ENCODE peak calls at places on chromosomes 7 and 10, in six cellular contexts. N, U, A, G, D and W are unnamed samples. For H3K36me3, the result is how much of the 10 kb centered on the place peaks cover.

GRCh38 chr7:74097937-74098614 is 14.5 kb downstream of the LIMK1 start:
- DNase-seq in N (no peak), U (no peak), A (peak), G (no peak), D (no peak), W (no peak)

GRCh38 chr7:48636391-48637015 is 287.8 kb upstream of the CDC14C start:
- DNase-seq in N (no peak), U (no peak), A (no peak), G (no peak), D (no peak), W (no peak)

GRCh38 chr7:192701-193536 is 548 bp downstream of the FAM20C start:
- DNase-seq in N (no peak), U (no peak), A (peak), G (no peak), D (no peak), W (no peak)

GRCh38 chr7:30829476-30829875 is 58.3 kb downstream of the MINDY4 start:
- DNase-seq in N (no peak), U (no peak), A (no peak), G (no peak), D (no peak), W (no peak)

GRCh38 chr10:8036521-8037198 is 17.8 kb upstream of the GATA3 start:
- DNase-seq in N (no peak), U (no peak), A (no peak), G (no peak), D (no peak), W (no peak)

GRCh38 chr10:30027057-30028005 is 32.1 kb downstream of the JCAD start:
- DNase-seq in N (peak), U (peak), A (no peak), G (no peak), D (peak), W (peak)

GRCh38 chr7:30984359-30985107 is 20.8 kb downstream of the GHRHR start:
- DNase-seq in N (peak), U (peak), A (no peak), G (no peak), D (no peak), W (no peak)

GRCh38 chr10:77409697-77410471 is 227.7 kb downstream of the KCNMA1 start:
- DNase-seq in N (no peak), U (no peak), A (no peak), G (no peak), D (no peak), W (no peak)

GRCh38 chr7:149772821-149773425 is 465 bp downstream of the ZNF467 start:
- DNase-seq in N (no peak), U (no peak), A (no peak), G (no peak), D (peak), W (no peak)

GRCh38 chr7:110484316-110484715 is 606.6 kb upstream of the LRRN3 start:
- DNase-seq in N (no peak), U (no peak), A (no peak), G (no peak), D (no peak), W (no peak)

GRCh38 chr7:106772655-106773108 is 92.4 kb upstream of the PIK3CG start:
- DNase-seq in N (peak), U (no peak), A (no peak), G (no peak), D (no peak), W (no peak)

GRCh38 chr10:73819513-73820093 is 8.2 kb upstream of the NDST2 start:
- DNase-seq in N (no peak), U (no peak), A (no peak), G (no peak), D (no peak), W (no peak)

GRCh38 chr7:94094298-94094697 is 90.1 kb upstream of the BET1 start:
- DNase-seq in N (no peak), U (no peak), A (no peak), G (no peak), D (no peak), W (no peak)

GRCh38 chr7:138768251-138768650 is 29.5 kb upstream of the TMEM213 start:
- DNase-seq in N (no peak), U (no peak), A (no peak), G (no peak), D (no peak), W (no peak)

GRCh38 chr7:142482899-142483658 is 225.2 kb upstream of the PRSS58 start:
- DNase-seq in N (peak), U (no peak), A (peak), G (peak), D (peak), W (no peak)

GRCh38 chr7:49396194-49396593 is 377.2 kb upstream of the VWC2 start:
- DNase-seq in N (no peak), U (no peak), A (no peak), G (no peak), D (no peak), W (no peak)

GRCh38 chr10:129799942-129800341 is 164.1 kb downstream of the EBF3 start:
- DNase-seq in N (no peak), U (no peak), A (no peak), G (no peak), D (no peak), W (no peak)

GRCh38 chr10:95374597-95375209 is 83.9 kb upstream of the PDLIM1 start:
- DNase-seq in N (peak), U (peak), A (peak), G (peak), D (peak), W (no peak)

GRCh38 chr7:7228967-7229366 is 46.6 kb downstream of the C1GALT1 start:
- DNase-seq in N (no peak), U (no peak), A (no peak), G (no peak), D (no peak), W (no peak)

GRCh38 chr10:45532501-45532900 is 140.1 kb downstream of the ZFAND4 start:
- DNase-seq in N (no peak), U (no peak), A (no peak), G (no peak), D (no peak), W (no peak)

GRCh38 chr7:112160130-112160770 is 45.9 kb downstream of the DOCK4 start:
- DNase-seq in N (no peak), U (no peak), A (peak), G (peak), D (no peak), W (no peak)

GRCh38 chr7:823639-824038 is 8.6 kb upstream of the SUN1 start:
- DNase-seq in N (no peak), U (no peak), A (peak), G (no peak), D (no peak), W (no peak)

GRCh38 chr10:69533658-69534057 is 39.6 kb downstream of the NEUROG3 start:
- DNase-seq in N (no peak), U (no peak), A (no peak), G (no peak), D (no peak), W (no peak)

GRCh38 chr10:65341323-65341922 is 1584.4 kb upstream of the LRRTM3 start:
- DNase-seq in N (no peak), U (no peak), A (no peak), G (no peak), D (no peak), W (no peak)

GRCh38 chr10:114286971-114287370 is 47.9 kb downstream of the VWA2 start:
- DNase-seq in N (no peak), U (no peak), A (no peak), G (no peak), D (no peak), W (no peak)

GRCh38 chr7:111138196-111138569 is 47.3 kb downstream of the LRRN3 start:
- DNase-seq in N (peak), U (no peak), A (no peak), G (no peak), D (peak), W (peak)

DNA sequence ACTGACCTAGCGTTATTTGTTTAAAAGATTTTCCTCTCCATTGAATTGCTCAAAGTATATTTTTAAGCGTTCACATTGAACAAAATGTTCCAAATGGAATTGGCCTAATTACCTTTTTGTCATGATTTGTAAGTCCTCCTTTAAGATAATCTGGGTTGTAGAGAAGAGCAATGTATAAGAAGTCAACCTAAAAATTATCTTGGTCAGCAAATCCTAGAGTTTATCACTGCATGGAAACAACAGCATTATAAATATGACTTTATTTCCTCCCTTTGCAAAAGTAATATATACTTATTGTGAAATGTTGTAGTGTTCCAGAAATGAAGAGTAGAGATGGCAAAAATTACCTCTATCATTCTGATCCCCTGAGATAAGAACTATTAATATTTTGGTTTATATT is 59.2 kb downstream of the TAX1BP1 start:
- DNase-seq in N (no peak), U (no peak), A (no peak), G (no peak), D (no peak), W (no peak)
- H3K36me3 ChIP-seq in N (under half), U (under half), A (half or more), G (under half), D (under half), W (under half)

DNA sequence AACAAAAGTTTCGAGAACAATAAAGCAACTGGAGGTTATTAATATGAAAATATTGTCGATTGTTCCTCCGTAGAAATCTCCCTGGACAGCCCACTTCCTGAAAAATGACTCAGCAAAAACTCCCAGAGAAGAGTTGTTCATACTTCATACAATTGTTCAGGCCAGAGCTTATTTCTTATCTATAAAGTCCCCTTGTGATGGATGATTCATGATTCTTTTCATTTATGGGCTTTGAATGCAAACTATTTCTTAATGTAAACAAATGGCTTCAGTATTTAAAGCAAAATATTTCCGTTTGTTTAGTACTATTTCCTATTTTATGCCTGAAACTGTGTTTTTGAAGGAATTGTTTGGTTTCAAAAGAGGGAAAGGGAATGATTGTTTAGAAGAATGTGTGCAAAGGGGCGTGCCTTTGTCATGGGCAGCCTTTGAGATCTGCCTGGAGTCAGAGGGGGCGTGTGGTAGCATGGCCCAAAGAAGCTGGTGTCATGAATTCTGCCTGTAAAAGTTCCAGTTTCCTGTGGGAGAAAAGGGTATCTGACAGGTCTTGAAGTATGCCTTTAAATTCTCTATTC is 26.2 kb upstream of the EXOC6 start:
- DNase-seq in N (no peak), U (no peak), A (no peak), G (peak), D (peak), W (no peak)
- TF ChIP-seq JUND in N (no peak), U (no peak), A (no peak), G (no peak), D (peak), W (no peak)

DNA sequence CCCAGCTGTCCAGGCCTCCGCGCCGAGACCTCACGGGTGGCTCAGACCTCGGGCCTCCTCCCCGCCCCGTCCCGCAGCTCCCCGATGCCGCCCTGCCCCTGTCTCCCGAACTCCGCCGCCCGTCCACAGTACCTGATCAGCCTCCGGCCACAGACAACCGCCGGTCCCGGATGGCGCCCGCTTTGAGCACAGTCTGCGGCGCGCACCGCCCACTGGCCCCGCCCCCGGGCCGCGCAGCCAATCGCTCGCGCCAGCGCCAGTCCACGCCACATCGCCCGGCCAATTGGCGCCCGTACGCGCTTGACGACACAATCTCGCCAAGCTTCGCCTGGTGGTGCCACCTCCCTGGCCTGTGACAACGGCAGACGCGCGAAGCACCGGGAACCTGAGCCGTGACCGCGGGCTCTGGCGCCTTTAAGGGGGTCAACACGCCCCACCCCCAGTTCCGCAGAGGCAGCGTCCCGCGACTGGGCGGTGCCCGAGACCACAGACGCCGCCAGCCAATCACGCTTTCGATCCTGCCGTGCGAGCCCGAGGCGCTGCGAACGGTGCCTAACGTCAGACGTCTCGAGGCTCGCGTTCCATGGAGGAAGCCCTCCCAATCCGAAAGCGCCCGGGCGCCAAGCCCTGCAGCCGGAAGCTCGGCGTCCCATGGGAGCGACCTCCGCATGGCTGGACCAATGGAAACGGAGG is at the start of gene IDI1:
- DNase-seq in N (peak), U (peak), A (peak), G (peak), D (peak), W (peak)
- H3K36me3 ChIP-seq in N (under half), U (under half), A (under half), G (under half), D (half or more), W (under half)

GRCh38 chr10:59694936-59695335 is 14.7 kb downstream of the SLC16A9 start:
- DNase-seq in N (no peak), U (no peak), A (no peak), G (no peak), D (no peak), W (no peak)
- TF ChIP-seq JUND in N (no peak), U (no peak), A (no peak), G (no peak), D (no peak), W (no peak)

DNA sequence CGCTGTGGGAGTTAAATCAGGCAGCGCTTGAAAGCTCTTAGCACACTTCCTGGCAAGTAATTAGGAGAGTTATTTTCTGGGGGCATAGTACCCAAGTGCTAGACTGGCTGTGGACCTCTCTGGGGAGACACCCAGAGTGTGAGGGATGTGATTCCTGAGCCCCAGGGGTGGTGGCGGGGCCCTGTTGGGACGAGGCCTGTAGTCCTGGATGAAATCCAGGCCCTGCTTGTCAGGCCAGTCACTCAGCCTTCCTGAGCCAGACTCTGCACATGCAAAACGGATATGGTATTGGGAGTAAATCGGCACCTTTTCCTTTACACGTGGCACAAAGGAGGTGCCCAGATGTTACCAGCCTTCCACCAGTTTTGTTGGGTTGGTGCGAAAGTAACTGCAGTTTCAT is 31.2 kb downstream of the TRRAP start:
- DNase-seq in N (no peak), U (no peak), A (no peak), G (no peak), D (no peak), W (no peak)
- H3K36me3 ChIP-seq in N (under half), U (half or more), A (half or more), G (under half), D (half or more), W (under half)

DNA sequence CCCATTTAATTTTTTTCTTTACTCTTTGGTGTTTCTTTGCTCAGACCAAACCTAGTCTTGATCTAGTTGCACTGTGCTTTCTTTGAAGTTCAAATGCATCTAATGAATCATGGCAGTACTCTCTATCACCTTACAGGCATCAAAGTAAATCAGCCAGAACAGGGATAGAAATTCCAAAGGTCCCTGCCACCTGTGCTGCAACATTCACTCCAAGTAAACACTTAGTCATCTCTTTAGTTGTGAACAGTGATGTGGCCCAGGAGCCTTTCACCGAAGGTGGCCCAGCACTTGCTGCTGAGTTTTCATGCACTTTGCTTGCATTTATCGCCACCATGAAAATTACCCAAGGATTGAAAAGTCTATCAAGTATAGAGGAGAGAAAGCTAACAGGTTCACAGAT is 314.1 kb upstream of the ETV1 start:
- DNase-seq in N (peak), U (no peak), A (no peak), G (no peak), D (no peak), W (no peak)
- TF ChIP-seq JUND in N (peak), U (no peak), A (no peak), G (no peak), D (no peak), W (no peak)

DNA sequence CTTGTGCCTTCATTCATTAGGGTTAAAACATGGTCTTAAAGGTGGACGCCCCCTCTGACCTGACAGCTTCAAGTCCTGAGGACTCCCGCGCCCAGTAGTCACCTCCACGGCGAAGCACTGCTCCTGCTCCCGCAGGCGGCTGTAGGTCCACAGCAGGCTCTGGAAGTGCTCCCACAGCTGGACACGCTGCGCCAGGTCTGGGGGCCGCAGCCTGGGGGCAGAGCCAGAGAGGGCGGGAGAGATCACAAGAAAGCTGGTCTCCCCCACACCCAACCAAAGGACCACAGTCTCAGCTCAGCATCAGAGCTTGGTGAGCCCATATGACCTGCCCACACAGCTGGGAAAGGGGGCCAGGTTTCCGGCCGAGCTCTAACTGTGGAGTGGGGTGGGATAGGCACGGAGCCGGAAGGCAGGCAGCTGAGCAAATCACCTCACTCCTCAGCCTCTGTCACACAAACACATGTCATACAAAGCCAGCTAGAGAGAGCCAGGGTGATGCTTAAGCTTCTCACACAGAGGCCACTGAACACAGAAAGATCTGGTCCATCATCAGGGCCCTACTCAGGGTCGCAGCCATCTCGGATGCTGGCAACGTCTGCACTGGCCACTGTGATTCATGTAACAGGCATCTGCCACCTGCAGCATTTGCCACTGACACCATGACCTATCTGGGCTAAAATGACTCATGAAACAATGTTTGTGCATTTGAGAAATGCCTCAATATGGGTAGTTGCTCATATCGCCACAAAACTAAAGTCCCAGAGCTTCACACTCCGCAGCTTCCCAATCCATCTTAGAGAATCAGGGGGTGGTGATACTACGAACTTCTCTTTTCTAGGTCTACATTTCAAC is 12.6 kb downstream of the HPS1 start:
- DNase-seq in N (no peak), U (no peak), A (no peak), G (no peak), D (no peak), W (no peak)
- H3K36me3 ChIP-seq in N (under half), U (half or more), A (under half), G (under half), D (half or more), W (under half)

GRCh38 chr10:98489561-98490481 is 43.1 kb upstream of the HPS1 start:
- DNase-seq in N (no peak), U (no peak), A (no peak), G (peak), D (no peak), W (no peak)
- TF ChIP-seq JUND in N (no peak), U (no peak), A (no peak), G (no peak), D (no peak), W (no peak)